ENCODE peak calls at places on chromosome 10, in four cellular contexts. One of them, this sample, is unnamed.

GRCh38 chr10:17454801-17455520 is 566 bp upstream of the ST8SIA6 start:
- DNase-seq in GM20000: peak
- DNase-seq in fibroblast of mammary gland: no peak
- DNase-seq in HEK293T: peak
- DNase-seq in this sample: no peak

GRCh38 chr10:3595736-3596135 is 189.3 kb downstream of the KLF6 start:
- DNase-seq in GM20000: no peak
- DNase-seq in HEK293T: no peak
- DNase-seq in fibroblast of mammary gland: no peak
- DNase-seq in this sample: no peak

GRCh38 chr10:101576229-101576863 is 11.7 kb downstream of the POLL start:
- DNase-seq in HEK293T: no peak
- DNase-seq in GM20000: no peak
- DNase-seq in fibroblast of mammary gland: peak
- DNase-seq in this sample: no peak

GRCh38 chr10:113891476-113891875 is 37.0 kb downstream of the NHLRC2 start:
- DNase-seq in GM20000: no peak
- DNase-seq in HEK293T: no peak
- DNase-seq in fibroblast of mammary gland: no peak
- DNase-seq in this sample: no peak

GRCh38 chr10:114715171-114715670 is 57.1 kb upstream of the ABLIM1 start:
- DNase-seq in HEK293T: no peak
- DNase-seq in GM20000: no peak
- DNase-seq in fibroblast of mammary gland: peak
- DNase-seq in this sample: no peak

GRCh38 chr10:104711167-104711765 is 70.2 kb downstream of the SORCS3 start:
- DNase-seq in HEK293T: no peak
- DNase-seq in fibroblast of mammary gland: no peak
- DNase-seq in GM20000: no peak
- DNase-seq in this sample: no peak

GRCh38 chr10:17229967-17230682 is 2.1 kb downstream of the VIM start:
- DNase-seq in GM20000: peak
- DNase-seq in HEK293T: peak
- DNase-seq in fibroblast of mammary gland: peak
- DNase-seq in this sample: peak

GRCh38 chr10:122213766-122214165 is 57.3 kb upstream of the BTBD16 start:
- DNase-seq in HEK293T: no peak
- DNase-seq in fibroblast of mammary gland: no peak
- DNase-seq in GM20000: no peak
- DNase-seq in this sample: no peak

GRCh38 chr10:7826971-7827370 is 8.7 kb downstream of the TAF3 start:
- DNase-seq in HEK293T: peak
- DNase-seq in GM20000: no peak
- DNase-seq in fibroblast of mammary gland: peak
- DNase-seq in this sample: no peak

GRCh38 chr10:34717429-34717828 is 97.7 kb downstream of the PARD3 start:
- DNase-seq in GM20000: no peak
- DNase-seq in HEK293T: no peak
- DNase-seq in fibroblast of mammary gland: no peak
- DNase-seq in this sample: no peak

GRCh38 chr10:132685121-132685891 is 100.6 kb downstream of the NKX6-2 start:
- DNase-seq in GM20000: no peak
- DNase-seq in fibroblast of mammary gland: peak
- DNase-seq in HEK293T: no peak
- DNase-seq in this sample: no peak

GRCh38 chr10:90947025-90947960 is 26.4 kb upstream of the ANKRD1 start:
- DNase-seq in GM20000: peak
- DNase-seq in HEK293T: no peak
- DNase-seq in fibroblast of mammary gland: no peak
- DNase-seq in this sample: no peak

GRCh38 chr10:107749235-107749634 is 584.7 kb upstream of the SORCS1 start:
- DNase-seq in HEK293T: no peak
- DNase-seq in GM20000: no peak
- DNase-seq in fibroblast of mammary gland: no peak
- DNase-seq in this sample: no peak

GRCh38 chr10:116974442-116975005 is 30.5 kb downstream of the SHTN1 start:
- DNase-seq in HEK293T: no peak
- DNase-seq in fibroblast of mammary gland: peak
- DNase-seq in GM20000: no peak
- DNase-seq in this sample: no peak

GRCh38 chr10:33743429-33743857 is 409.0 kb upstream of the NRP1 start:
- DNase-seq in GM20000: no peak
- DNase-seq in fibroblast of mammary gland: no peak
- DNase-seq in HEK293T: no peak
- DNase-seq in this sample: no peak

GRCh38 chr10:5523796-5524574 is 776 bp upstream of the CALML3 start:
- DNase-seq in GM20000: no peak
- DNase-seq in HEK293T: no peak
- DNase-seq in fibroblast of mammary gland: no peak
- DNase-seq in this sample: no peak

GRCh38 chr10:11724938-11725776 is 17.0 kb upstream of the ECHDC3 start:
- DNase-seq in HEK293T: peak
- DNase-seq in GM20000: peak
- DNase-seq in fibroblast of mammary gland: peak
- DNase-seq in this sample: peak

GRCh38 chr10:132536241-132536963 is 1.2 kb upstream of the INPP5A start:
- DNase-seq in GM20000: no peak
- DNase-seq in fibroblast of mammary gland: no peak
- DNase-seq in HEK293T: no peak
- DNase-seq in this sample: no peak